ENCODE peak calls at places on chromosomes 11 and 22, in five cellular contexts. K is IMR-90, I is HFFc6, C is activated gamma-delta T cell treated with Interleukin-2 at 50 U/mL for 16 hours, Y is dorsolateral prefrontal cortex. D is an unnamed sample.

GRCh38 chr11:1194231-1194976 is 28.5 kb upstream of the MUC5B start:
- DNase-seq in I (no peak), K (no peak), C (no peak), Y (no peak), D (no peak)

GRCh38 chr11:69656536-69657455 is 15.8 kb downstream of the CCND1 start:
- DNase-seq in I (no peak), Y (no peak), K (peak), C (no peak), D (no peak)

GRCh38 chr11:11910541-11910940 is 68.8 kb downstream of the USP47 start:
- DNase-seq in I (no peak), Y (peak), K (no peak), C (no peak), D (peak)

GRCh38 chr11:31817054-31817620 is 6.0 kb upstream of the PAX6 start:
- DNase-seq in C (no peak), K (no peak), Y (no peak), I (no peak), D (peak)

GRCh38 chr22:35648066-35649025 is at the start of gene APOL6:
- DNase-seq in C (peak), I (peak), Y (no peak), K (peak), D (peak)

GRCh38 chr22:19876941-19877625 is 22.4 kb upstream of the GNB1L start:
- DNase-seq in C (peak), I (no peak), K (no peak), Y (no peak), D (no peak)

GRCh38 chr11:3119141-3119821 is 45.8 kb downstream of the OSBPL5 start:
- DNase-seq in C (no peak), K (no peak), I (no peak), Y (no peak), D (no peak)

GRCh38 chr11:11521306-11522002 is 100.4 kb downstream of the GALNT18 start:
- DNase-seq in I (no peak), Y (no peak), C (no peak), K (no peak), D (no peak)

GRCh38 chr11:131888230-131888826 is 517.9 kb downstream of the NTM start:
- DNase-seq in Y (no peak), C (no peak), K (peak), I (peak), D (peak)

GRCh38 chr22:37054600-37055365 is 3.2 kb downstream of the KCTD17 start:
- DNase-seq in K (no peak), I (no peak), Y (no peak), C (no peak), D (no peak)

GRCh38 chr11:72781063-72781312 is 12.9 kb downstream of the STARD10 start:
- DNase-seq in I (no peak), C (no peak), Y (no peak), K (no peak), D (no peak)

GRCh38 chr11:71182791-71183556 is 69.4 kb downstream of the SHANK2 start:
- DNase-seq in I (no peak), K (no peak), C (no peak), Y (no peak), D (no peak)

GRCh38 chr22:50009765-50010675 is 2.5 kb downstream of the IL17REL start:
- DNase-seq in K (no peak), C (no peak), Y (no peak), I (no peak), D (no peak)

GRCh38 chr22:19055801-19056200 is 66.4 kb downstream of the DGCR2 start:
- DNase-seq in Y (no peak), C (no peak), K (no peak), I (no peak), D (no peak)

GRCh38 chr11:16982256-16982671 is 31.9 kb downstream of the PLEKHA7 start:
- DNase-seq in K (no peak), Y (no peak), I (no peak), C (no peak), D (no peak)

GRCh38 chr11:134330611-134331564 is 900 bp upstream of the GLB1L2 start:
- DNase-seq in Y (no peak), K (no peak), C (no peak), I (no peak), D (no peak)

GRCh38 chr11:44972746-44973435 is 22.2 kb upstream of the TP53I11 start:
- DNase-seq in Y (peak), I (no peak), C (no peak), K (no peak), D (peak)

GRCh38 chr11:61891331-61892084 is at the start of gene FADS3:
- DNase-seq in I (peak), Y (peak), K (peak), C (peak), D (peak)

GRCh38 chr11:72330131-72330727 is 86.3 kb upstream of the PHOX2A start:
- DNase-seq in I (no peak), C (no peak), Y (no peak), K (no peak), D (no peak)

GRCh38 chr22:30887861-30888260 is 80.7 kb downstream of the MORC2 start:
- DNase-seq in Y (no peak), K (no peak), C (no peak), I (no peak), D (no peak)

GRCh38 chr22:38418589-38418988 is 36.4 kb downstream of the KCNJ4 start:
- DNase-seq in Y (no peak), C (no peak), K (no peak), I (no peak), D (no peak)

GRCh38 chr11:84420261-84420660 is 1134.1 kb upstream of the CCDC90B start:
- DNase-seq in K (no peak), I (no peak), Y (no peak), C (no peak), D (no peak)

GRCh38 chr22:38569181-38569971 is 607 bp downstream of the DMC1 start:
- DNase-seq in K (no peak), Y (peak), C (no peak), I (no peak), D (peak)

GRCh38 chr11:80462211-80462610 is 1021.4 kb upstream of the TENM4 start:
- DNase-seq in C (no peak), K (no peak), I (no peak), Y (no peak), D (no peak)

GRCh38 chr11:17352925-17353227 is 1.3 kb downstream of the NCR3LG1 start:
- DNase-seq in Y (peak), K (peak), I (peak), C (peak), D (peak)

GRCh38 chr11:11691296-11692141 is 69.7 kb upstream of the GALNT18 start:
- DNase-seq in I (no peak), C (no peak), Y (no peak), K (no peak), D (no peak)

GRCh38 chr22:50599816-50600454 is 658 bp upstream of the MAPK8IP2 start:
- DNase-seq in Y (no peak), I (no peak), C (peak), K (no peak), D (no peak)

GRCh38 chr22:50717709-50718351 is 20.2 kb upstream of the ACR start:
- DNase-seq in I (no peak), C (no peak), K (no peak), Y (no peak), D (peak)

GRCh38 chr11:34318111-34319037 is 39.4 kb downstream of the ABTB2 start:
- DNase-seq in K (peak), I (peak), Y (no peak), C (no peak), D (no peak)

GRCh38 chr11:134063991-134064747 is 4.7 kb upstream of the JAM3 start:
- DNase-seq in Y (no peak), I (no peak), K (no peak), C (no peak), D (no peak)

GRCh38 chr11:12288934-12289666 is 88.3 kb upstream of the PARVA start:
- DNase-seq in K (no peak), C (no peak), Y (no peak), I (no peak), D (no peak)

D was measured in G401.